ENCODE peak calls at places on chromosome 12, in eight cellular contexts. K, C, N, Z, W, L, I and T are unnamed samples.
A peak's percentile ranks its signal among the peaks of the same experiment; 100 is the strongest.

GRCh38 chr12:109951751-109952150 is 44.4 kb downstream of the GIT2 start:
- DNase-seq in K (peak; percentile 44), C (no peak), N (peak; percentile 60), Z (peak; percentile 50), W (no peak), L (peak; percentile 58), I (no peak), T (no peak)

GRCh38 chr12:40271981-40272664 is 47.3 kb downstream of the LRRK2 start:
- DNase-seq in K (no peak), C (no peak), N (no peak), Z (no peak), W (no peak), L (no peak), I (no peak), T (no peak)

GRCh38 chr12:93318720-93319522 is 58.8 kb upstream of the NUDT4 start:
- DNase-seq in K (peak; percentile 43), C (no peak), N (no peak), Z (no peak), W (no peak), L (peak; percentile 20), I (no peak), T (no peak)

GRCh38 chr12:63045020-63045860 is 105.8 kb downstream of the AVPR1A start:
- DNase-seq in K (peak; percentile 85), C (no peak), N (no peak), Z (no peak), W (no peak), L (peak; percentile 66), I (no peak), T (peak; percentile 59)

GRCh38 chr12:68675098-68675842 is 11.5 kb upstream of the NUP107 start:
- DNase-seq in K (no peak), C (no peak), N (no peak), Z (no peak), W (peak; percentile 50), L (no peak), I (peak; percentile 75), T (no peak)

GRCh38 chr12:92193846-92194245 is 48.2 kb upstream of the BTG1 start:
- DNase-seq in K (no peak), C (no peak), N (no peak), Z (no peak), W (no peak), L (no peak), I (no peak), T (no peak)

GRCh38 chr12:44372259-44372658 is 503.9 kb downstream of the NELL2 start:
- DNase-seq in K (peak; percentile 60), C (no peak), N (no peak), Z (no peak), W (no peak), L (peak; percentile 71), I (no peak), T (no peak)

GRCh38 chr12:110543252-110543959 is 39.7 kb downstream of the PPTC7 start:
- DNase-seq in K (no peak), C (peak; percentile 97), N (peak; percentile 89), Z (peak; percentile 71), W (no peak), L (no peak), I (no peak), T (peak; percentile 90)

GRCh38 chr12:607541-608001 is 55.7 kb downstream of the NINJ2 start:
- DNase-seq in K (no peak), C (peak; percentile 39), N (peak; percentile 80), Z (peak; percentile 67), W (no peak), L (no peak), I (no peak), T (peak; percentile 63)

GRCh38 chr12:95351745-95352144 is 122.2 kb upstream of the METAP2 start:
- DNase-seq in K (no peak), C (peak; percentile 29), N (peak; percentile 42), Z (peak; percentile 29), W (no peak), L (peak; percentile 57), I (no peak), T (peak; percentile 51)

GRCh38 chr12:1007994-1008393 is 17.0 kb downstream of the ERC1 start:
- DNase-seq in K (no peak), C (no peak), N (no peak), Z (no peak), W (no peak), L (no peak), I (no peak), T (no peak)

GRCh38 chr12:43653917-43654316 is 101.9 kb upstream of the ADAMTS20 start:
- DNase-seq in K (no peak), C (no peak), N (no peak), Z (no peak), W (no peak), L (no peak), I (no peak), T (no peak)

GRCh38 chr12:127640181-127640886 is 626.6 kb upstream of the TMEM132C start:
- DNase-seq in K (no peak), C (peak; percentile 55), N (no peak), Z (no peak), W (no peak), L (peak; percentile 78), I (no peak), T (peak; percentile 70)

GRCh38 chr12:31019561-31020308 is 53.9 kb upstream of the DDX11 start:
- DNase-seq in K (no peak), C (no peak), N (no peak), Z (no peak), W (no peak), L (no peak), I (no peak), T (no peak)

GRCh38 chr12:27528788-27529187 is 4.8 kb downstream of the PPFIBP1 start:
- DNase-seq in K (no peak), C (no peak), N (no peak), Z (no peak), W (no peak), L (no peak), I (no peak), T (no peak)

GRCh38 chr12:92340441-92341332 is 195.0 kb upstream of the BTG1 start:
- DNase-seq in K (peak; percentile 7), C (no peak), N (no peak), Z (no peak), W (no peak), L (no peak), I (no peak), T (no peak)

GRCh38 chr12:65936529-65936911 is 112.2 kb downstream of the HMGA2 start:
- DNase-seq in K (no peak), C (no peak), N (no peak), Z (no peak), W (no peak), L (no peak), I (no peak), T (no peak)

GRCh38 chr12:65935906-65936528 is 111.7 kb downstream of the HMGA2 start:
- DNase-seq in K (no peak), C (no peak), N (no peak), Z (no peak), W (no peak), L (no peak), I (no peak), T (no peak)

GRCh38 chr12:65938807-65939206 is 114.5 kb downstream of the HMGA2 start:
- DNase-seq in K (no peak), C (no peak), N (no peak), Z (no peak), W (no peak), L (no peak), I (no peak), T (no peak)

GRCh38 chr12:65937806-65938205 is 113.5 kb downstream of the HMGA2 start:
- DNase-seq in K (no peak), C (no peak), N (no peak), Z (no peak), W (no peak), L (no peak), I (no peak), T (no peak)

GRCh38 chr12:65937181-65937641 is 112.9 kb downstream of the HMGA2 start:
- DNase-seq in K (no peak), C (no peak), N (no peak), Z (no peak), W (no peak), L (peak; percentile 51), I (no peak), T (no peak)
- H3K4me1 ChIP-seq in K (peaks cover 46% of the 10 kb centered on the region), C (peaks cover 7% of the 10 kb centered on the region), N (peaks cover 8% of the 10 kb centered on the region), Z (no peaks in the 10 kb centered on the region), W (no peaks in the 10 kb centered on the region), L (peaks cover 58% of the 10 kb centered on the region), I (no peaks in the 10 kb centered on the region), T (no peaks in the 10 kb centered on the region)

DNA sequence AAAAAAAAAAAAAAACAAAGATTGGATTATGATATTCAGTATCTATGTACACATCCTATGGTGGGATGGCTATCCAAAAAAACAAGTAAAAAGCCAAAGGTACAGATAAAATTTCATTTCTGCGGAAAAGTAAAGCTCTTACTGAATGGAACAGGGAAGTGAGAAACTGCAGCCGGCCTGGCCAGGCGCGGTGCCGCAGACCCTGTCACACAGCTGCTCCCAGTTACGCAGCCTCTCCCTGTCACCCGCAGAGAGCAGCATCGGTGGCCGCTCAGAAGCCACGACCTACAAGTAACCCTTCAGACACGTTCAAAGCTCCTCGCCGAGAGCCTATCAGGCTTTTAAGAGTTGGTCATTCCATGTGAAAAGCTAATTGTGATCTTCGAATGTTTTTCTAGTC is 10.9 kb upstream of the ANKLE2 start:
- DNase-seq in K (no peak), C (peak; percentile 46), N (no peak), Z (no peak), W (no peak), L (no peak), I (no peak), T (peak; percentile 77)
- H3K4me1 ChIP-seq in K (peaks cover 31% of the 10 kb centered on the region), C (no peaks in the 10 kb centered on the region), N (peaks cover 37% of the 10 kb centered on the region), Z (peaks cover 11% of the 10 kb centered on the region), W (peaks cover 54% of the 10 kb centered on the region), L (peaks cover 12% of the 10 kb centered on the region), I (peaks cover 69% of the 10 kb centered on the region), T (no peaks in the 10 kb centered on the region)

GRCh38 chr12:100427078-100427477 is 46.6 kb upstream of the NR1H4 start:
- DNase-seq in K (peak; percentile 61), C (no peak), N (no peak), Z (no peak), W (no peak), L (peak; percentile 89), I (no peak), T (no peak)

DNA sequence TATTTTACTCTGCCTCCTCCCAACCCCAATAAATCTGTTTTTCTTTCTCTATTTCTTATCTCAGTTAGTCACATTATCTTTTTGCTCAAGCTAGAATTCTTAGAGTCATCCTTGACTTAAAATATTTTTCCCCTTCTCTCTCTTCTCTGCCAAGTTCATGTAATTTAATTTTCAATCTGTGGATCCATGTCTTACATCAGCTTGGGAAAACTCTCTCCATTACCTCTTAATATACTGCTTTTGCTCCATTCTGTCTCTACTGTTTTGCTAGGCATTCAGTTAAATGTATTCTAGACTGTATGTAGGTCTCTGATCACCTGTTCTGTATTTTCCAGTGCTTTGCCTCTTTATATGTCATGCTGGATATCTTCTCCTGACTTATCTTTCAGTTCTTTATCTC is 51.0 kb upstream of the NR1H4 start:
- DNase-seq in K (no peak), C (no peak), N (no peak), Z (no peak), W (no peak), L (no peak), I (no peak), T (no peak)
- H3K4me1 ChIP-seq in K (peaks cover 12% of the 10 kb centered on the region), C (no peaks in the 10 kb centered on the region), N (no peaks in the 10 kb centered on the region), Z (no peaks in the 10 kb centered on the region), W (no peaks in the 10 kb centered on the region), L (no peaks in the 10 kb centered on the region), I (no peaks in the 10 kb centered on the region), T (no peaks in the 10 kb centered on the region)

DNA sequence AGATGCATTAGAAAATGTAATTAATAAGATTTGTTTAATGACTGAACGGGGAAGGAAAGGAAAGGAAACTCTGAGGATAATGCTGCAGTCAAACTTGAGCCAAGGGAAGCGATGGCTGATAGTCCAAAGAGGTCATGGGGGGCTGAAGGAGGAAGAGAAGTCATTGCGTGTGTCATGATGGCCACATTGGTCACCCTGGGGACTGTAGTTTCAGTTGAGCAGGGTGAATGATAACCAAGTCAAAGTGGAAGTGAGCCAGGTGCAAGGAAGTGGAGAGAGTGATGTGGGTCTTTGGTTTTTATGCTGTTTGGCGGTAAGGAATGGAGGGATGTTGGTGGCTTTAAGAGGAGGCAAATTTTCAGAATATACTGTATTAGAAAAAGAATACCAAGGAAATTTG is 21.6 kb downstream of the C12orf75 start:
- DNase-seq in K (no peak), C (no peak), N (no peak), Z (no peak), W (no peak), L (no peak), I (no peak), T (no peak)
- H3K4me1 ChIP-seq in K (peaks cover 40% of the 10 kb centered on the region), C (peaks cover 65% of the 10 kb centered on the region), N (peaks cover 9% of the 10 kb centered on the region), Z (peaks cover 4% of the 10 kb centered on the region), W (no peaks in the 10 kb centered on the region), L (peaks cover 56% of the 10 kb centered on the region), I (peaks cover 4% of the 10 kb centered on the region), T (peaks cover 7% of the 10 kb centered on the region)